ENCODE peak calls at places on chromosomes 12 and 14, in six cellular contexts. Q, M, D, B, Z and Y are unnamed samples.

GRCh38 chr14:95480109-95480886 is 36.2 kb downstream of the SYNE3 start:
- DNase-seq in Q (peak), M (no peak), D (no peak), B (peak), Z (no peak), Y (peak)

GRCh38 chr14:61700104-61700886 is 5.0 kb downstream of the HIF1A start:
- DNase-seq in Q (no peak), M (no peak), D (no peak), B (no peak), Z (no peak), Y (no peak)

GRCh38 chr12:97063292-97063935 is 156.4 kb downstream of the NEDD1 start:
- DNase-seq in Q (no peak), M (no peak), D (no peak), B (no peak), Z (no peak), Y (no peak)

GRCh38 chr14:93970967-93971634 is 5.3 kb downstream of the ASB2 start:
- DNase-seq in Q (no peak), M (peak), D (no peak), B (no peak), Z (no peak), Y (no peak)

GRCh38 chr14:90805662-90806548 is 10.3 kb downstream of the TTC7B start:
- DNase-seq in Q (no peak), M (no peak), D (no peak), B (no peak), Z (no peak), Y (peak)

GRCh38 chr12:63302269-63302940 is 151.4 kb upstream of the AVPR1A start:
- DNase-seq in Q (no peak), M (no peak), D (no peak), B (no peak), Z (no peak), Y (no peak)

GRCh38 chr12:130249376-130249775 is 87.1 kb downstream of the FZD10 start:
- DNase-seq in Q (no peak), M (no peak), D (no peak), B (no peak), Z (no peak), Y (no peak)

GRCh38 chr12:9699898-9700605 is 30.5 kb downstream of the CLEC2D start:
- DNase-seq in Q (peak), M (no peak), D (no peak), B (no peak), Z (no peak), Y (no peak)

DNA sequence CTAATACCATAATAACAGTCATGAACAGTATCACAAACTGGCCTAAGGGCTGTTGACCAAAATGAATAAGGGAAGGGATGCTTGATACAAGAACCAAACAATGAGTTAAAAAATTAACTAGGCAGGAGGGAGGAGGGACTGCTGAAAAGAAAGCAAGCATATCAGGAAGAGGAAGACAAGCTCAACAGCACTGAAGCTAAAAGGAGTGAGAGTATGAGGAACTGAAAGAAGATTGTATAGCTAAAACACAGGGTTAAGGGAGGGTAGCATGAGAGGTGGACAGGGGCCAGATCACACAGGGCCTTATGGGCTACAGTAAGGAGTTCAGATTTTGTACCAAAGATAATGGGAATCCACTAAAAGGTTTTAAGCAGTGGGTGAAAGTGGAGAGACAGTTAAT is 34.1 kb downstream of the ITGA7 start:
- DNase-seq in Q (no peak), M (no peak), D (no peak), B (peak), Z (no peak), Y (no peak)
- H3K27ac ChIP-seq in Q (no peak), M (no peak), D (no peak), B (no peak), Z (no peak), Y (no peak)

DNA sequence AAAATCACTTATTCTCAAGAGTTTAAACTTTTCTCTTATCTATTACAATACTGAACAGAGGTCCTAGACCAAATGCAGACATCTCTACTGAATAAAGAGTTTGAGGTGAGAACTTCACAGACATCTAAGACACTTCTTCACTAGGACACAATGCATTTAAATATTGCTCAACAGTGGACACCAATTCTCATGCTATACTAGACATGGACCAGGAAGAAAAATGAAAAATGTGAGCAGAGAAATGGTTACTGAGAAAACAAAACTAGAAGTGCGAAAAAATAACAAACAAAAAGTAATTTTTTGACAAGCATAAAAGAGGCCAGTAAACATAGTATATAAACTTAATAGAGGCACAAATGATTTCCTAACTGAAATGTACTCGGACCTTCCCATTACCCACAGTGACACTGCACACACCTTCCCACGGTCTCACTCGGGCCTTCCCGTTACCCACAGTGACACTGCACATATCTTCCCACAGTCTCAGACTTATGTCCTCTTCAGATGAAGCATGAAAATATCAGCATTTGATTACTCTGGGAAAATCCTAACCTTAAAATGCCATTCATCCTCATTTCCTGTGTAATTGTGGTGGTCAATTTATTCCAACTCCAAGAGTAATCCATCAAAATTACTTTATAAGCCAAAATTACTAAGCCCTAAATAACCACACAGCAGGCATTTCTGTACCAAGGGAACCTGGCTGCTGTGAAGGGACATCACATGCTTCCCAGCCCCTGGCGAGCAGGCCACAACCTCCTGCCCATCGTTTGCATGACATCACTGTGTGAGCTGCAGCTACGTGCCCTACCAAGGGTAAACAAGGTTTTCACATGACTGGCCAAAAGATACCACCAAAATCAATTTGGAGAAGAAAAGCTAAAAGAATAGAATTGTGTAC is 6.4 kb downstream of the SLC15A4 start:
- DNase-seq in Q (peak), M (peak), D (no peak), B (peak), Z (no peak), Y (peak)
- H3K27ac ChIP-seq in Q (peak), M (peak), D (no peak), B (peak), Z (no peak), Y (peak)

DNA sequence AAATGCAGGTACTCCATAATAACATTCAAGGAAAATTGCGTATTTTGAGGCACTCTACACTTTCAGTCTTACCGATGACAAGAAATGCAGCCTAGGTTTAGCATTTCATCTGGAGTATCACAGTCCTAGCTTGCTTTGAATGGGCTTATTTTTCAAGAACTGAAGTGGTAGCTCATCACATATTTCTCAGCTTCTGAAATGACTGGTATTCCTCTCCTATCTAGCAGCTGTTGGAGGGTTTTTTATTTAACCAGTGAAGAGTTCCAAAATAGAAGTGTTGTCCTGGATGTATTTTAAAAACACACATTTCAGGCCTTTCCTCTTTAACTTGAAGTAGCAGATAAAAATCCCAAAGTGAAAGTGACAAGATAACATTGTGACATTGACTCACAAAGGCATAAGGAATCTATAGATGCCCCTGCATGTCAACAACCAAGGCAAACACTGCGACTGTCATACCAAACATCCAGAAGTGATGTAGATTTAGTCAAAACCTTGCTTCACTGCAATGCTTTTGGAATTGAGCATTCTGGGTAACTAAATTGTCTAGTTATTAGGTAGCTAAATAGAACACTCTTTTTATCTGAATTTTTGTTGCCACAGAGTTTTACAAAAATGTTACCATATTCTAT is 182.2 kb upstream of the FBXO33 start:
- DNase-seq in Q (no peak), M (no peak), D (no peak), B (no peak), Z (no peak), Y (no peak)
- H3K27ac ChIP-seq in Q (no peak), M (no peak), D (no peak), B (no peak), Z (no peak), Y (no peak)

GRCh38 chr14:34710744-34711143 is 3.6 kb downstream of the CFL2 start:
- DNase-seq in Q (peak), M (no peak), D (no peak), B (no peak), Z (no peak), Y (no peak)
- H3K27ac ChIP-seq in Q (peak), M (no peak), D (no peak), B (no peak), Z (no peak), Y (no peak)

GRCh38 chr14:20971705-20972021 is 16.4 kb downstream of the RNASE2 start:
- DNase-seq in Q (no peak), M (no peak), D (no peak), B (peak), Z (no peak), Y (no peak)

GRCh38 chr14:20976291-20976690 is 13.5 kb upstream of the METTL17 start:
- DNase-seq in Q (no peak), M (no peak), D (no peak), B (no peak), Z (no peak), Y (no peak)

GRCh38 chr14:20970647-20970982 is 15.3 kb downstream of the RNASE2 start:
- DNase-seq in Q (no peak), M (no peak), D (no peak), B (no peak), Z (no peak), Y (no peak)

GRCh38 chr14:20970983-20971704 is 15.9 kb downstream of the RNASE2 start:
- DNase-seq in Q (peak), M (peak), D (peak), B (peak), Z (peak), Y (peak)

DNA sequence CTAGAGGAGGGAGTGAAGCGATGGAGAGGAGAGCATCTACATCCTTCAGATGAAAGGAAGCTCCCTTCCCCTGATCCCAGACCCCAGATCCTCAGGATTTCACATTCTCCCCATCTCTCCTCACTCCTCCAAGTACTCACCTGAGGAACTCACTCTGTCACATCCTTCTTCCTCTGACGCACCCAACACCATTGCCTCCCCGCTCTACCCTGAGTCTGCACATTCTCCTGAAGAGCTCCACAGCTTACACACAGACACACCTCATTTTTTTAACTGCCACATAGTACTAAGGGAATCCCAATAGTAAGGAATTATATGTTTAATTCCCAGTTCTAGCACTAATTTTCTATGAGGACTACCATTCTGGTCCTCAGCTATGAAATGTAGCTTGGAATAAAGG is 16.3 kb upstream of the METTL17 start:
- DNase-seq in Q (no peak), M (no peak), D (no peak), B (no peak), Z (no peak), Y (no peak)
- H3K27ac ChIP-seq in Q (no peak), M (no peak), D (no peak), B (no peak), Z (no peak), Y (no peak)